ENCODE peak calls at places on chromosomes 16 and 17, in six cellular contexts. O is hypothalamus; Q is stimulated activated CD4-positive, alpha-beta T cell treated with anti-CD3 and anti-CD28 coated beads, Interleukin-4, amount 100 ng/mL, for 4 hours; T is NCI-H345; U is RCC 7860; L is psoas muscle. N is an unnamed sample.

GRCh38 chr16:55505333-55506015 is 3.4 kb upstream of the LPCAT2 start:
- DNase-seq in T (no peak), L (no peak), Q (no peak), O (no peak), U (no peak), N (no peak)

GRCh38 chr16:35574454-35575431 is 2115.3 kb downstream of the TP53TG3F start:
- DNase-seq in L (no peak), U (no peak), O (no peak), Q (no peak), T (no peak), N (no peak)

GRCh38 chr16:85329059-85329812 is 217.0 kb upstream of the CIBAR2 start:
- DNase-seq in O (no peak), L (no peak), U (no peak), Q (no peak), T (peak; percentile 46), N (no peak)

GRCh38 chr16:67526149-67526732 is 2.4 kb upstream of the RIPOR1 start:
- DNase-seq in O (no peak), T (no peak), Q (no peak), U (peak; percentile 91), L (no peak), N (no peak)

GRCh38 chr17:4334776-4335175 is 31.7 kb downstream of the UBE2G1 start:
- DNase-seq in T (no peak), Q (no peak), O (no peak), U (no peak), L (no peak), N (no peak)

GRCh38 chr17:16940116-16940881 is 31.6 kb downstream of the TNFRSF13B start:
- DNase-seq in L (no peak), T (no peak), Q (no peak), O (no peak), U (no peak), N (no peak)

GRCh38 chr17:21160401-21160800 is 33.6 kb downstream of the DHRS7B start:
- DNase-seq in L (no peak), Q (no peak), U (no peak), T (no peak), O (no peak), N (no peak)

GRCh38 chr17:50314456-50315011 is 31.4 kb upstream of the XYLT2 start:
- DNase-seq in O (no peak), L (no peak), T (no peak), Q (no peak), U (no peak), N (no peak)

GRCh38 chr16:12669908-12670307 is 133.8 kb downstream of the CPPED1 start:
- DNase-seq in T (no peak), L (no peak), U (no peak), O (no peak), Q (no peak), N (no peak)

GRCh38 chr17:83178533-83179201 is 99.3 kb downstream of the METRNL start:
- DNase-seq in T (no peak), Q (no peak), O (no peak), U (no peak), L (no peak), N (no peak)

GRCh38 chr17:3885271-3885670 is 7.6 kb downstream of the CAMKK1 start:
- DNase-seq in U (no peak), T (no peak), L (no peak), Q (no peak), O (no peak), N (no peak)

GRCh38 chr16:1564325-1564724 is 30.9 kb downstream of the TMEM204 start:
- DNase-seq in Q (no peak), T (no peak), L (no peak), O (no peak), U (no peak), N (no peak)

GRCh38 chr16:12901597-12902436 is at the start of gene SHISA9:
- DNase-seq in U (no peak), Q (no peak), O (no peak), T (peak; percentile 47), L (no peak), N (no peak)

GRCh38 chr16:29254676-29255495 is 151.6 kb downstream of the NPIPB11 start:
- DNase-seq in U (no peak), L (no peak), Q (no peak), O (no peak), T (no peak), N (no peak)

GRCh38 chr17:55606431-55606830 is 95.2 kb upstream of the SMIM36 start:
- DNase-seq in L (no peak), T (no peak), U (no peak), O (no peak), Q (no peak), N (no peak)

GRCh38 chr17:65918450-65918849 is 273.5 kb downstream of the CEP112 start:
- DNase-seq in U (no peak), O (no peak), T (no peak), L (no peak), Q (no peak), N (no peak)

GRCh38 chr17:67489273-67489672 is 112.2 kb downstream of the PITPNC1 start:
- DNase-seq in Q (no peak), T (no peak), L (no peak), O (no peak), U (no peak), N (no peak)

GRCh38 chr17:66952031-66952524 is 12.4 kb upstream of the CACNG4 start:
- DNase-seq in L (no peak), Q (no peak), T (no peak), U (peak; percentile 98), O (no peak), N (no peak)

GRCh38 chr17:79340286-79340685 is 265.7 kb downstream of the ENGASE start:
- DNase-seq in Q (no peak), L (no peak), O (no peak), T (no peak), U (no peak), N (no peak)

GRCh38 chr16:12267491-12267890 is 291.0 kb downstream of the SNX29 start:
- DNase-seq in Q (no peak), T (no peak), U (no peak), O (no peak), L (no peak), N (no peak)

GRCh38 chr16:89721644-89722391 is 481 bp downstream of the ZNF276 start:
- DNase-seq in Q (peak; percentile 74), L (peak; percentile 61), O (no peak), T (peak; percentile 21), U (peak; percentile 51), N (peak; percentile 81)

GRCh38 chr17:19341641-19342610 is 20.6 kb downstream of the B9D1 start:
- DNase-seq in Q (no peak), O (no peak), U (no peak), L (no peak), T (no peak), N (no peak)

GRCh38 chr17:10646393-10646990 is 10.6 kb downstream of the MYH3 start:
- DNase-seq in L (peak; percentile 65), Q (peak; percentile 75), T (peak; percentile 19), O (no peak), U (peak; percentile 29), N (peak; percentile 68)

GRCh38 chr16:88481851-88482250 is 28.8 kb downstream of the ZFPM1 start:
- DNase-seq in L (no peak), Q (no peak), T (no peak), U (no peak), O (no peak), N (no peak)

GRCh38 chr17:17108681-17109049 is 66.4 kb downstream of the MPRIP start:
- DNase-seq in T (no peak), U (no peak), Q (no peak), O (no peak), L (no peak), N (no peak)

GRCh38 chr16:54718376-54718775 is 212.3 kb upstream of the IRX5 start:
- DNase-seq in L (no peak), O (no peak), Q (no peak), U (no peak), T (no peak), N (no peak)

GRCh38 chr17:57783338-57783742 is 38.2 kb upstream of the CCDC182 start:
- DNase-seq in O (peak; percentile 36), T (peak; percentile 84), U (peak; percentile 11), L (peak; percentile 70), Q (peak; percentile 71), N (peak; percentile 61)

GRCh38 chr16:11092788-11093577 is 148.6 kb downstream of the CLEC16A start:
- DNase-seq in T (no peak), Q (no peak), O (no peak), L (no peak), U (no peak), N (no peak)

GRCh38 chr16:47977802-47978201 is 178.0 kb downstream of the ABCC12 start:
- DNase-seq in L (no peak), T (no peak), U (no peak), Q (no peak), O (no peak), N (no peak)

GRCh38 chr16:72924918-72925630 is 122.9 kb downstream of the ZFHX3 start:
- DNase-seq in O (no peak), L (no peak), U (no peak), T (no peak), Q (no peak), N (no peak)

GRCh38 chr17:76498886-76499667 is 2.1 kb downstream of the RHBDF2 start:
- DNase-seq in Q (no peak), T (no peak), O (no peak), U (peak; percentile 53), L (no peak), N (no peak)

GRCh38 chr16:27748868-27749546 is 199.1 kb downstream of the KATNIP start:
- DNase-seq in U (peak; percentile 66), L (no peak), T (peak; percentile 15), Q (peak; percentile 5), O (no peak), N (no peak)

GRCh38 chr17:29615048-29615385 is 7.7 kb downstream of the CORO6 start:
- DNase-seq in U (no peak), Q (no peak), T (no peak), L (peak; percentile 43), O (no peak), N (peak; percentile 36)

N was measured in activated T-cell treated with anti-CD3 and anti-CD28 coated beads for 4 hours.